ENCODE peak calls at places on chromosomes 16 and 17, in eight cellular contexts. L, V, G, I, Q, X, E and T are unnamed samples.

GRCh38 chr17:22090263-22090935 is 398.1 kb downstream of the KCNJ18 start:
- DNase-seq in L (no peak), V (no peak), G (no peak), I (no peak), Q (no peak), X (no peak), E (no peak), T (no peak)

GRCh38 chr17:81512984-81513668 is 527 bp upstream of the ACTG1 start:
- DNase-seq in L (peak; percentile 60), V (no peak), G (no peak), I (peak; percentile 53), Q (no peak), X (peak; percentile 76), E (peak; percentile 73), T (peak; percentile 94)

GRCh38 chr17:4536259-4536741 is 18.9 kb downstream of the MYBBP1A start:
- DNase-seq in L (no peak), V (no peak), G (no peak), I (no peak), Q (no peak), X (no peak), E (peak; percentile 39), T (no peak)

GRCh38 chr16:15502041-15502725 is 67.8 kb downstream of the BMERB1 start:
- DNase-seq in L (no peak), V (no peak), G (peak; percentile 80), I (peak; percentile 74), Q (no peak), X (no peak), E (no peak), T (no peak)

GRCh38 chr17:63694974-63695773 is 4.8 kb downstream of the LIMD2 start:
- DNase-seq in L (no peak), V (no peak), G (no peak), I (no peak), Q (no peak), X (no peak), E (no peak), T (no peak)

GRCh38 chr16:86772671-86773338 is 194.5 kb downstream of the FOXL1 start:
- DNase-seq in L (no peak), V (no peak), G (peak; percentile 47), I (no peak), Q (no peak), X (no peak), E (no peak), T (no peak)

GRCh38 chr17:79124513-79125209 is 50.0 kb downstream of the ENGASE start:
- DNase-seq in L (no peak), V (no peak), G (no peak), I (no peak), Q (no peak), X (no peak), E (no peak), T (no peak)

GRCh38 chr16:11010576-11011221 is 66.3 kb downstream of the CLEC16A start:
- DNase-seq in L (no peak), V (no peak), G (no peak), I (no peak), Q (no peak), X (no peak), E (peak; percentile 49), T (no peak)

GRCh38 chr17:65886240-65886639 is 305.7 kb downstream of the CEP112 start:
- DNase-seq in L (no peak), V (no peak), G (no peak), I (no peak), Q (no peak), X (no peak), E (no peak), T (no peak)

GRCh38 chr17:28230011-28230410 is 89.0 kb upstream of the TMEM97 start:
- DNase-seq in L (no peak), V (no peak), G (no peak), I (no peak), Q (no peak), X (no peak), E (no peak), T (no peak)

GRCh38 chr17:19386276-19386863 is 620 bp downstream of the MFAP4 start:
- DNase-seq in L (no peak), V (no peak), G (peak; percentile 92), I (no peak), Q (no peak), X (peak; percentile 29), E (peak; percentile 82), T (peak; percentile 96)

GRCh38 chr16:50585331-50585776 is 37.2 kb downstream of the NKD1 start:
- DNase-seq in L (no peak), V (no peak), G (no peak), I (no peak), Q (no peak), X (no peak), E (peak; percentile 90), T (peak; percentile 44)

GRCh38 chr16:35557731-35558130 is 2098.3 kb downstream of the TP53TG3F start:
- DNase-seq in L (no peak), V (no peak), G (no peak), I (no peak), Q (no peak), X (no peak), E (no peak), T (no peak)